ENCODE peak calls at places on chromosomes 5 and 9, in nine cellular contexts. L, M, O, S, N, W, H, X and Q are unnamed samples.
A peak's percentile ranks its signal among the peaks of the same experiment; 100 is the strongest.

GRCh38 chr5:4192111-4192510 is 596.5 kb downstream of the IRX1 start:
- DNase-seq in X (no peak), L (no peak), W (no peak), O (no peak), H (no peak), M (no peak), S (no peak), N (no peak), Q (no peak)

GRCh38 chr9:137477778-137478612 is 18.9 kb upstream of the NSMF start:
- DNase-seq in N (no peak), W (no peak), S (no peak), X (no peak), O (no peak), M (no peak), H (no peak), L (no peak), Q (no peak)

GRCh38 chr9:137685035-137685885 is 66.5 kb downstream of the EHMT1 start:
- DNase-seq in N (no peak), H (no peak), W (no peak), M (no peak), S (no peak), L (peak; percentile 81), O (peak; percentile 87), X (no peak), Q (no peak)

GRCh38 chr9:86181379-86182315 is 77.8 kb downstream of the C9orf153 start:
- DNase-seq in L (no peak), O (no peak), M (no peak), S (no peak), W (no peak), X (no peak), H (no peak), N (no peak), Q (no peak)

GRCh38 chr5:163867324-163867723 is 361.9 kb downstream of the MAT2B start:
- DNase-seq in H (no peak), X (no peak), S (no peak), N (peak; percentile 10), L (peak; percentile 87), O (no peak), W (no peak), M (no peak), Q (no peak)

GRCh38 chr9:30732060-30732459 is 1652.4 kb upstream of the ACO1 start:
- DNase-seq in S (no peak), L (no peak), X (no peak), M (no peak), O (no peak), H (no peak), N (no peak), W (no peak), Q (no peak)

GRCh38 chr5:78717674-78718073 is 69.1 kb upstream of the LHFPL2 start:
- DNase-seq in M (no peak), H (no peak), W (no peak), X (no peak), O (peak; percentile 47), L (peak; percentile 47), S (no peak), N (no peak), Q (no peak)

GRCh38 chr9:136619742-136620440 is 42.8 kb upstream of the EGFL7 start:
- DNase-seq in M (peak; percentile 17), S (no peak), O (no peak), H (peak; percentile 71), N (no peak), X (no peak), L (peak; percentile 70), W (peak; percentile 55), Q (no peak)

GRCh38 chr9:126661521-126662251 is 48.0 kb downstream of the LMX1B start:
- DNase-seq in L (peak; percentile 24), H (no peak), X (no peak), M (no peak), N (peak; percentile 69), W (no peak), O (peak; percentile 14), S (no peak), Q (peak; percentile 14)

GRCh38 chr5:142872795-142873194 is 102.6 kb downstream of the ARHGAP26 start:
- DNase-seq in O (peak; percentile 52), N (peak; percentile 67), M (peak; percentile 91), S (no peak), W (no peak), X (no peak), H (no peak), L (peak; percentile 76), Q (no peak)

GRCh38 chr5:141821430-141821925 is 56.7 kb downstream of the PCDH1 start:
- DNase-seq in W (no peak), X (no peak), S (peak; percentile 4), M (no peak), N (peak; percentile 45), H (no peak), O (peak; percentile 95), L (peak; percentile 82), Q (peak; percentile 13)

GRCh38 chr9:3497406-3497805 is 28.4 kb downstream of the RFX3 start:
- DNase-seq in L (peak; percentile 83), S (no peak), O (peak; percentile 79), X (no peak), H (no peak), W (no peak), N (no peak), M (no peak), Q (no peak)

GRCh38 chr9:114989600-114990410 is 59.4 kb upstream of the TNFSF8 start:
- DNase-seq in O (no peak), N (no peak), H (no peak), M (no peak), S (no peak), W (no peak), X (no peak), L (no peak), Q (no peak)

GRCh38 chr5:135433626-135434426 is 13.3 kb downstream of the DCANP1 start:
- DNase-seq in X (peak; percentile 48), H (no peak), S (no peak), L (peak; percentile 33), N (no peak), M (no peak), W (no peak), O (peak; percentile 67), Q (no peak)

GRCh38 chr9:124149992-124150391 is 107.8 kb upstream of the NEK6 start:
- DNase-seq in O (peak; percentile 48), S (no peak), X (peak; percentile 38), W (no peak), N (no peak), L (no peak), M (no peak), H (no peak), Q (no peak)

GRCh38 chr5:56461584-56461983 is 228.5 kb upstream of the ANKRD55 start:
- DNase-seq in L (no peak), N (no peak), S (no peak), W (no peak), M (no peak), X (no peak), O (no peak), H (no peak), Q (no peak)

GRCh38 chr9:95003694-95004451 is 277.4 kb downstream of the AOPEP start:
- DNase-seq in M (peak; percentile 41), S (peak; percentile 50), O (peak; percentile 72), H (peak; percentile 71), L (peak; percentile 80), W (peak; percentile 68), N (peak; percentile 39), X (no peak), Q (no peak)

GRCh38 chr9:112535364-112535763 is 48.7 kb downstream of the KIAA1958 start:
- DNase-seq in N (no peak), S (no peak), W (no peak), L (peak; percentile 65), O (peak; percentile 68), M (no peak), H (no peak), X (no peak), Q (no peak)

GRCh38 chr9:83154821-83155220 is 91.9 kb upstream of the RASEF start:
- DNase-seq in N (no peak), O (no peak), L (peak; percentile 51), M (peak; percentile 74), W (no peak), S (no peak), H (no peak), X (no peak), Q (no peak)

GRCh38 chr9:134365791-134366222 is 39.6 kb downstream of the RXRA start:
- DNase-seq in S (peak; percentile 92), W (peak; percentile 70), L (no peak), X (no peak), H (peak; percentile 62), M (no peak), O (peak; percentile 73), N (no peak), Q (peak; percentile 90)

GRCh38 chr9:130998596-130999264 is 10.2 kb upstream of the LAMC3 start:
- DNase-seq in S (no peak), M (no peak), L (no peak), H (no peak), X (no peak), N (no peak), O (no peak), W (no peak), Q (no peak)

GRCh38 chr9:79041266-79041665 is 530.5 kb upstream of the TLE4 start:
- DNase-seq in S (no peak), X (no peak), M (no peak), L (no peak), N (no peak), O (no peak), W (no peak), H (no peak), Q (no peak)

GRCh38 chr5:143561248-143561647 is 157.8 kb upstream of the NR3C1 start:
- DNase-seq in S (no peak), W (no peak), H (no peak), L (no peak), X (no peak), N (no peak), M (no peak), O (no peak), Q (no peak)

GRCh38 chr9:135811796-135812195 is 95.5 kb downstream of the CAMSAP1 start:
- DNase-seq in N (no peak), S (peak; percentile 83), H (no peak), O (peak; percentile 6), X (no peak), L (no peak), M (no peak), W (peak; percentile 1), Q (peak; percentile 40)

GRCh38 chr5:130514984-130515690 is 610.9 kb downstream of the CHSY3 start:
- DNase-seq in N (no peak), H (no peak), S (no peak), L (peak; percentile 83), W (no peak), X (no peak), M (peak; percentile 89), O (peak; percentile 79), Q (no peak)